ENCODE peak calls at places on chromosomes 16 and 17, in five cellular contexts. O, N, V, H and S are unnamed samples.

GRCh38 chr17:14359251-14359939 is 58.5 kb downstream of the HS3ST3B1 start:
- DNase-seq in O (no peak), V (no peak), N (peak; percentile 5), H (no peak), S (no peak)

GRCh38 chr16:54335230-54335629 is 48.6 kb upstream of the IRX3 start:
- DNase-seq in H (no peak), V (no peak), O (no peak), N (no peak), S (no peak)

GRCh38 chr16:46972429-46972970 is 974 bp downstream of the DNAJA2 start:
- DNase-seq in O (peak; percentile 33), N (no peak), V (no peak), H (no peak), S (no peak)

GRCh38 chr17:29069526-29070041 is 26.6 kb downstream of the PIPOX start:
- DNase-seq in H (no peak), N (no peak), V (no peak), O (no peak), S (no peak)

GRCh38 chr17:1011760-1012735 is 15.1 kb downstream of the TIMM22 start:
- DNase-seq in V (no peak), H (peak; percentile 65), N (no peak), O (no peak), S (peak; percentile 49)

GRCh38 chr17:37574427-37574826 is 34.8 kb downstream of the SYNRG start:
- DNase-seq in N (no peak), V (no peak), H (no peak), O (no peak), S (no peak)

GRCh38 chr16:77943770-77944169 is 78.6 kb upstream of the CLEC3A start:
- DNase-seq in N (no peak), V (no peak), H (no peak), O (no peak), S (no peak)

GRCh38 chr17:37610971-37611370 is 1.8 kb upstream of the SYNRG start:
- DNase-seq in O (no peak), V (no peak), N (no peak), H (no peak), S (no peak)

GRCh38 chr16:72025404-72026114 is 17.0 kb downstream of the DHODH start:
- DNase-seq in H (no peak), O (no peak), N (no peak), V (no peak), S (no peak)

GRCh38 chr16:81483970-81484595 is 39.5 kb downstream of the CMIP start:
- DNase-seq in V (no peak), H (no peak), N (no peak), O (no peak), S (no peak)

GRCh38 chr17:43581130-43581529 is 35.0 kb upstream of the ETV4 start:
- DNase-seq in H (no peak), N (no peak), O (no peak), V (no peak), S (no peak)

GRCh38 chr16:17362191-17362590 is 108.6 kb downstream of the XYLT1 start:
- DNase-seq in V (no peak), N (no peak), H (no peak), O (no peak), S (no peak)
- H3K4me1 ChIP-seq in V (peaks cover 93% of the 10 kb centered on the region), N (peaks cover 18% of the 10 kb centered on the region), H (peaks cover 7% of the 10 kb centered on the region), O (peaks cover 53% of the 10 kb centered on the region), S (peaks cover 25% of the 10 kb centered on the region)

GRCh38 chr16:56518435-56518834 is 1.4 kb downstream of the BBS2 start:
- DNase-seq in N (no peak), H (no peak), V (no peak), O (no peak), S (no peak)
- H3K27ac ChIP-seq in N (no peak overlapping the region), H (no peak overlapping the region), V (peak overlapping the region; percentile 31), O (no peak overlapping the region), S (no peak overlapping the region)

DNA sequence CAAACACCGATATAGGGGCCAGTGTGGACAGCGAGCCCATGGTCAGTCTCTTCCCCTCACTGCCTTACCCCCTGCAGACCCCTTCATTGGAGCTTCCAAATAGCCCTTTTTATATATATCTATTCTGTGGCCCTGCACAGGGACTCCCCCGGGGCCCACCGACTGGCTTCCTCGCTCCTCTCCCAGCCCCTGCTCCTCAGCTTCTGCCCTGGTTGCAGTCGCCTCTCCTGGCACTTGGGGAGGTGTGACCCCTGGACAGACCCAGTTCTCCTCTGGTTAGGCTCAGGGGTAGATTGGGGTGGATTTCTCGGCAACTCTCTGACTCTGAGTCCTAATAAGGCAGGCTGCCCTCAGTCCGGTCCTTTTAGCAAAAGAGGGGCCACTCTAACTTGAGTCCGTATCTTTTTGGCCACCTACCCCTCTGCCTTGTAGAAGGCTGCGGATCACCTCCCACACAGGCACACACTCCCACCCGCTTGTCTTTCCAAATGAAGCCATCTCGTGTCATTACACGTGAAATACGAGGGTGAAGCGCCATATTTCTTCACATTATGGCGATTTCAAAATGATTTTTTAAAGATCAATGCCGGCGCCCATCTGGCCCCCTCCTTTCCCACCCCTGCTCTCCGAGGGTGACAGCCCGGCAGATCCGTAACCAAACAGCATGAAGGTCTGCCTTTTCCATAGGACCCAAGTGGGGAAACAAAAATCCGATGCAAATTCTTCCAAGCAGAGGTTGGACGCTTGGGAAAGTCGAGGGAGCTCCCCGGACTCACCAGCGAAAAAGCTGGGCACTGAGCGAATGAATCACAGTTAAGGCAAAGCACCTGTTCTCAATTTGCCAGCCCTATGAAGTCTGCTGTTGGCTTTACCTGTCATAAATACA is 1.7 kb upstream of the HOXB9 start:
- DNase-seq in O (no peak), V (no peak), N (no peak), H (no peak), S (no peak)
- H3K4me1 ChIP-seq in O (peaks cover 11% of the 10 kb centered on the region), V (peaks cover 27% of the 10 kb centered on the region), N (peaks cover 25% of the 10 kb centered on the region), H (peaks cover 14% of the 10 kb centered on the region), S (no peaks in the 10 kb centered on the region)

GRCh38 chr17:77800832-77801231 is 157.7 kb upstream of the TNRC6C start:
- DNase-seq in V (no peak), O (no peak), H (no peak), N (no peak), S (no peak)

GRCh38 chr17:77802811-77803220 is 155.7 kb upstream of the TNRC6C start:
- DNase-seq in V (no peak), H (no peak), N (peak; percentile 55), O (peak; percentile 19), S (no peak)

GRCh38 chr17:77802333-77802615 is 156.2 kb upstream of the TNRC6C start:
- DNase-seq in H (no peak), N (no peak), O (no peak), V (no peak), S (no peak)

GRCh38 chr17:77803726-77804125 is 154.8 kb upstream of the TNRC6C start:
- DNase-seq in O (no peak), N (no peak), V (no peak), H (no peak), S (no peak)

DNA sequence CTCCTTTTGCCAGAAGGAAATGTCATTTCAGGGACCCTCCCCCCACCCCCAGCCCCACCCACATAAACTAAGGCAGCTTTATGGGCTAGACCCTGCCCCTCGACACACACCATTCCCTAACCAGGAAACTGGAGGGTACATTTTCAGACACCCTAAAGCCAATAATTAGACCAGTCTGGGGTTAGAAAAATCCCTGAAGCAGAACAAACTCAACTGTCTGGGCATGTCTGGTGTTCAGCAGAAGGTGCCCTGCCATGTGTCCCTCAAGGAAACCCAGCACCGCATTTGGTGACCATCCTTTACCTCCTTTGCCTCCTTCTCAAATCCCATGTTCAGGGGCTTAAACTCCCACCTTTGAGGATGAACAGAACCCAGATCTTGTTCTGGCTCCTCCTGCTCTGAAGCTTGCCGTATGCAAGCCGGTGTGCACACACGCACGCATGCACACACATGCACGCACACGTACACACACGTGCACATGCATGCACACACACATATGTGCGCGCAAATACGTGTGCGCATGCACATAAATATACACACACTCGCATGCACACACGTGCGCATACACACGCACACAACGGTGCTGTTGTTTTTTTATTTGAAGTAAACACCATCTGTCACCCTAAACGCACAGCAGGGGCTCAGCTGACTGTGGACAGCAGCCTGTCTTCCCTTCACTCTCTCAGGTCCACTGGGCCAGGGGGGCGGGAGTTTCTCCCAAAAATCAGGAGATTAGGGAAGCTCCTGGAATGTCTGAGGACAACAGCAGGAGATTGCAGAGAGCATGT is 156.8 kb upstream of the TNRC6C start:
- DNase-seq in N (no peak), H (no peak), V (no peak), O (no peak), S (no peak)
- H3K27ac ChIP-seq in N (no peak overlapping the region), H (no peak overlapping the region), V (no peak overlapping the region), O (no peak overlapping the region), S (no peak overlapping the region)

GRCh38 chr16:74025-74424 is 1.6 kb upstream of the RHBDF1 start:
- DNase-seq in V (no peak), N (peak; percentile 84), H (no peak), O (no peak), S (no peak)

GRCh38 chr16:76535-77272 is 1.3 kb upstream of the MPG start:
- DNase-seq in N (peak; percentile 78), H (peak; percentile 84), V (no peak), O (peak; percentile 75), S (no peak)

GRCh38 chr16:77273-77806 is 685 bp upstream of the MPG start:
- DNase-seq in H (peak; percentile 90), O (no peak), N (peak; percentile 62), V (peak; percentile 19), S (no peak)

GRCh38 chr16:74437-75318 is 2.2 kb upstream of the RHBDF1 start:
- DNase-seq in V (no peak), H (no peak), O (no peak), N (no peak), S (no peak)

DNA sequence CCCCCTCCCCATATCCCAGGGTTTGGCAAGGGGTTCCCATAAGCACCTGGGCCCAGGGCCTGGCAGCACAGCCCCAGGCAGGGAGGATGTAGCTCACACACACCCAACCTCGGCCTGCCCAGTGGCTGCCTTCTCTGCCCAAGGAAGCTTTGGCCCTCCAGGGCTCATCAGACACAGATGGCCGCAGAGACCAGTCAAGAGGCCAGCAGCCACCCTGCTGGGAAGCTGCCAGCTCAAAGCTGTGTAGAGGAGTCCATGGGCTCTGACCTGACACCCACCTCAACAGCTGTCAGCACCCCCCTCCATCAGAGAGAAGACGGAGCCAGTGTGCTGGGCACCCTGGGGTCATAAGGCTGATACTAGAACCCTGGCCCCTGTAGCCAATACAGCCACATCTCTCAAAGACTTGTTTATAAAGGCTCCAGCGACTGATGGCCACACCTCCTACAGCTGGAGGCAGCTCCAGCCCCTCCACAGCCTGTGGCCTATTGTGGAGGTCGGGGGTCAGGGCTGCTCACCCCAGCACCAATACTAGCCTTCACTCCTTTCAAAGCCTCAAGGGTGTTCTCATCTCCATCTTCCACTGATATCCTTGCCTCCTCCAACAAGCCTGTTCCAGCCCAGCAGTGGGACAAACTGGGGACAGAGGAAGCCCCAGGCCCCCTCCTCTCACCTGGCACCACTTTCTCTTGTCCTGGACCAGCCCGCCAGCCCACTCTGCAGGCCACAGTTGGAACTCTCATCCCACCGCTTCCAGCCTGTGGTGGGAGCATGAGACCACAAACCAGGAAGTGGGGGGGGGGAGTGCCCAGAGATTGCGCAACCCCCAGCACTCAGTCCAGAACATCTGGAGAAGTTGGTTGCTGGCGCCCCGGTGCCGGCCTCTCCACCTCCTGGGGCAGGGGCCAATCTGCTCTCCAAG is 2.2 kb upstream of the MPG start:
- DNase-seq in V (no peak), O (peak; percentile 67), H (peak; percentile 87), N (peak; percentile 80), S (no peak)
- H3K4me1 ChIP-seq in V (peaks cover 35% of the 10 kb centered on the region), O (peaks cover 60% of the 10 kb centered on the region), H (peaks cover 33% of the 10 kb centered on the region), N (peaks cover 76% of the 10 kb centered on the region), S (peaks cover 23% of the 10 kb centered on the region)

GRCh38 chr16:23448392-23448791 is 4.6 kb downstream of the COG7 start:
- DNase-seq in V (no peak), N (no peak), H (no peak), O (peak; percentile 64), S (no peak)
- H3K27ac ChIP-seq in V (no peak overlapping the region), N (no peak overlapping the region), H (no peak overlapping the region), O (no peak overlapping the region), S (no peak overlapping the region)

GRCh38 chr16:85573045-85573695 is 40.0 kb upstream of the GSE1 start:
- DNase-seq in N (no peak), H (peak; percentile 34), V (no peak), O (no peak), S (no peak)
- H3K4me1 ChIP-seq in N (peaks cover 79% of the 10 kb centered on the region), H (peaks cover 62% of the 10 kb centered on the region), V (peaks cover 16% of the 10 kb centered on the region), O (peaks cover 34% of the 10 kb centered on the region), S (no peaks in the 10 kb centered on the region)